ENCODE peak calls at places on chromosome 20, in ten cellular contexts. One of them, this sample, is unnamed.

GRCh38 chr20:64254571-64255360 is 782 bp upstream of the PCMTD2 start:
- DNase-seq in Caki2: no peak
- DNase-seq in KG1: no peak
- DNase-seq in CD8-positive, alpha-beta T cell: no peak
- DNase-seq in SK-N-MC: no peak
- DNase-seq in CD8-positive, alpha-beta memory T cell: no peak
- DNase-seq in HT-29: no peak
- DNase-seq in sciatic nerve: peak; percentile 53
- DNase-seq in HEK293T: no peak
- DNase-seq in activated CD8-positive, alpha-beta memory T cell treated with anti-CD3 and anti-CD28 coated beads for 4 hours: no peak
- DNase-seq in this sample: no peak

GRCh38 chr20:43917380-43917779 is 2.7 kb downstream of the TOX2 start:
- DNase-seq in HT-29: no peak
- DNase-seq in sciatic nerve: no peak
- DNase-seq in CD8-positive, alpha-beta memory T cell: no peak
- DNase-seq in activated CD8-positive, alpha-beta memory T cell treated with anti-CD3 and anti-CD28 coated beads for 4 hours: no peak
- DNase-seq in CD8-positive, alpha-beta T cell: no peak
- DNase-seq in SK-N-MC: no peak
- DNase-seq in KG1: no peak
- DNase-seq in HEK293T: no peak
- DNase-seq in Caki2: no peak
- DNase-seq in this sample: no peak

GRCh38 chr20:54872440-54872839 is 397.0 kb downstream of the DOK5 start:
- DNase-seq in CD8-positive, alpha-beta T cell: no peak
- DNase-seq in HEK293T: no peak
- DNase-seq in HT-29: no peak
- DNase-seq in activated CD8-positive, alpha-beta memory T cell treated with anti-CD3 and anti-CD28 coated beads for 4 hours: no peak
- DNase-seq in sciatic nerve: no peak
- DNase-seq in SK-N-MC: no peak
- DNase-seq in KG1: no peak
- DNase-seq in Caki2: no peak
- DNase-seq in CD8-positive, alpha-beta memory T cell: no peak
- DNase-seq in this sample: no peak

GRCh38 chr20:37541326-37541725 is 13.7 kb upstream of the BLCAP start:
- DNase-seq in Caki2: no peak
- DNase-seq in HT-29: no peak
- DNase-seq in KG1: no peak
- DNase-seq in HEK293T: no peak
- DNase-seq in SK-N-MC: no peak
- DNase-seq in activated CD8-positive, alpha-beta memory T cell treated with anti-CD3 and anti-CD28 coated beads for 4 hours: no peak
- DNase-seq in CD8-positive, alpha-beta T cell: no peak
- DNase-seq in sciatic nerve: peak; percentile 8
- DNase-seq in CD8-positive, alpha-beta memory T cell: no peak
- DNase-seq in this sample: no peak

GRCh38 chr20:25054995-25055629 is 2.8 kb downstream of the ACSS1 start:
- DNase-seq in CD8-positive, alpha-beta T cell: no peak
- DNase-seq in KG1: no peak
- DNase-seq in HT-29: no peak
- DNase-seq in HEK293T: no peak
- DNase-seq in Caki2: no peak
- DNase-seq in activated CD8-positive, alpha-beta memory T cell treated with anti-CD3 and anti-CD28 coated beads for 4 hours: no peak
- DNase-seq in SK-N-MC: no peak
- DNase-seq in sciatic nerve: peak; percentile 52
- DNase-seq in CD8-positive, alpha-beta memory T cell: no peak
- DNase-seq in this sample: no peak

GRCh38 chr20:57092112-57092899 is 174.1 kb downstream of the BMP7 start:
- DNase-seq in CD8-positive, alpha-beta memory T cell: no peak
- DNase-seq in Caki2: peak; percentile 46
- DNase-seq in KG1: peak; percentile 35
- DNase-seq in CD8-positive, alpha-beta T cell: peak; percentile 24
- DNase-seq in SK-N-MC: no peak
- DNase-seq in HEK293T: peak; percentile 85
- DNase-seq in HT-29: peak; percentile 83
- DNase-seq in activated CD8-positive, alpha-beta memory T cell treated with anti-CD3 and anti-CD28 coated beads for 4 hours: no peak
- DNase-seq in sciatic nerve: peak; percentile 84
- DNase-seq in this sample: peak; percentile 41

GRCh38 chr20:37430778-37431460 is 85.0 kb downstream of the SRC start:
- DNase-seq in Caki2: no peak
- DNase-seq in HEK293T: no peak
- DNase-seq in activated CD8-positive, alpha-beta memory T cell treated with anti-CD3 and anti-CD28 coated beads for 4 hours: no peak
- DNase-seq in KG1: no peak
- DNase-seq in SK-N-MC: no peak
- DNase-seq in CD8-positive, alpha-beta memory T cell: no peak
- DNase-seq in CD8-positive, alpha-beta T cell: no peak
- DNase-seq in HT-29: no peak
- DNase-seq in sciatic nerve: no peak
- DNase-seq in this sample: no peak

GRCh38 chr20:38060536-38060935 is 27.0 kb downstream of the RPRD1B start:
- DNase-seq in activated CD8-positive, alpha-beta memory T cell treated with anti-CD3 and anti-CD28 coated beads for 4 hours: no peak
- DNase-seq in Caki2: no peak
- DNase-seq in SK-N-MC: no peak
- DNase-seq in sciatic nerve: no peak
- DNase-seq in KG1: no peak
- DNase-seq in CD8-positive, alpha-beta memory T cell: no peak
- DNase-seq in HEK293T: no peak
- DNase-seq in CD8-positive, alpha-beta T cell: no peak
- DNase-seq in HT-29: no peak
- DNase-seq in this sample: no peak

GRCh38 chr20:50930139-50931047 is 844 bp downstream of the ADNP start:
- DNase-seq in activated CD8-positive, alpha-beta memory T cell treated with anti-CD3 and anti-CD28 coated beads for 4 hours: no peak
- DNase-seq in Caki2: no peak
- DNase-seq in HT-29: peak; percentile 28
- DNase-seq in CD8-positive, alpha-beta memory T cell: peak; percentile 6
- DNase-seq in sciatic nerve: peak; percentile 65
- DNase-seq in KG1: no peak
- DNase-seq in CD8-positive, alpha-beta T cell: no peak
- DNase-seq in SK-N-MC: no peak
- DNase-seq in HEK293T: no peak
- DNase-seq in this sample: no peak

GRCh38 chr20:34774431-34774830 is 51.0 kb downstream of the NCOA6 start:
- DNase-seq in activated CD8-positive, alpha-beta memory T cell treated with anti-CD3 and anti-CD28 coated beads for 4 hours: no peak
- DNase-seq in CD8-positive, alpha-beta memory T cell: no peak
- DNase-seq in CD8-positive, alpha-beta T cell: no peak
- DNase-seq in HEK293T: no peak
- DNase-seq in sciatic nerve: no peak
- DNase-seq in HT-29: no peak
- DNase-seq in Caki2: no peak
- DNase-seq in KG1: no peak
- DNase-seq in SK-N-MC: no peak
- DNase-seq in this sample: no peak

GRCh38 chr20:53269380-53269779 is 297.2 kb downstream of the TSHZ2 start:
- DNase-seq in SK-N-MC: no peak
- DNase-seq in activated CD8-positive, alpha-beta memory T cell treated with anti-CD3 and anti-CD28 coated beads for 4 hours: no peak
- DNase-seq in sciatic nerve: no peak
- DNase-seq in CD8-positive, alpha-beta memory T cell: no peak
- DNase-seq in CD8-positive, alpha-beta T cell: no peak
- DNase-seq in KG1: no peak
- DNase-seq in HEK293T: no peak
- DNase-seq in Caki2: no peak
- DNase-seq in HT-29: no peak
- DNase-seq in this sample: no peak

GRCh38 chr20:63863798-63864544 is 1.1 kb upstream of the TPD52L2 start:
- DNase-seq in HT-29: peak; percentile 97
- DNase-seq in CD8-positive, alpha-beta memory T cell: peak; percentile 70
- DNase-seq in activated CD8-positive, alpha-beta memory T cell treated with anti-CD3 and anti-CD28 coated beads for 4 hours: peak; percentile 54
- DNase-seq in CD8-positive, alpha-beta T cell: peak; percentile 73
- DNase-seq in Caki2: peak; percentile 93
- DNase-seq in KG1: peak; percentile 83
- DNase-seq in SK-N-MC: no peak
- DNase-seq in HEK293T: peak; percentile 68
- DNase-seq in sciatic nerve: peak; percentile 90
- DNase-seq in this sample: peak; percentile 89

GRCh38 chr20:32751309-32752020 is 8.2 kb upstream of the COMMD7 start:
- DNase-seq in CD8-positive, alpha-beta T cell: no peak
- DNase-seq in activated CD8-positive, alpha-beta memory T cell treated with anti-CD3 and anti-CD28 coated beads for 4 hours: no peak
- DNase-seq in sciatic nerve: no peak
- DNase-seq in Caki2: no peak
- DNase-seq in HT-29: no peak
- DNase-seq in SK-N-MC: no peak
- DNase-seq in CD8-positive, alpha-beta memory T cell: no peak
- DNase-seq in KG1: no peak
- DNase-seq in HEK293T: no peak
- DNase-seq in this sample: no peak

GRCh38 chr20:2509468-2509781 is 710 bp upstream of the ZNF343 start:
- DNase-seq in KG1: no peak
- DNase-seq in HEK293T: no peak
- DNase-seq in Caki2: no peak
- DNase-seq in CD8-positive, alpha-beta memory T cell: no peak
- DNase-seq in SK-N-MC: no peak
- DNase-seq in activated CD8-positive, alpha-beta memory T cell treated with anti-CD3 and anti-CD28 coated beads for 4 hours: no peak
- DNase-seq in HT-29: no peak
- DNase-seq in CD8-positive, alpha-beta T cell: no peak
- DNase-seq in sciatic nerve: no peak
- DNase-seq in this sample: no peak

GRCh38 chr20:11651647-11652046 is 266.0 kb upstream of the BTBD3 start:
- DNase-seq in CD8-positive, alpha-beta T cell: no peak
- DNase-seq in HT-29: no peak
- DNase-seq in activated CD8-positive, alpha-beta memory T cell treated with anti-CD3 and anti-CD28 coated beads for 4 hours: no peak
- DNase-seq in SK-N-MC: no peak
- DNase-seq in Caki2: no peak
- DNase-seq in CD8-positive, alpha-beta memory T cell: no peak
- DNase-seq in KG1: no peak
- DNase-seq in sciatic nerve: no peak
- DNase-seq in HEK293T: no peak
- DNase-seq in this sample: no peak

GRCh38 chr20:22916121-22916842 is 118.8 kb upstream of the SSTR4 start:
- DNase-seq in CD8-positive, alpha-beta T cell: no peak
- DNase-seq in HEK293T: no peak
- DNase-seq in CD8-positive, alpha-beta memory T cell: no peak
- DNase-seq in HT-29: no peak
- DNase-seq in KG1: no peak
- DNase-seq in Caki2: no peak
- DNase-seq in sciatic nerve: no peak
- DNase-seq in SK-N-MC: no peak
- DNase-seq in activated CD8-positive, alpha-beta memory T cell treated with anti-CD3 and anti-CD28 coated beads for 4 hours: no peak
- DNase-seq in this sample: no peak

GRCh38 chr20:1005452-1006027 is 3.4 kb upstream of the RSPO4 start:
- DNase-seq in SK-N-MC: no peak
- DNase-seq in CD8-positive, alpha-beta T cell: no peak
- DNase-seq in HT-29: peak; percentile 65
- DNase-seq in sciatic nerve: no peak
- DNase-seq in KG1: no peak
- DNase-seq in CD8-positive, alpha-beta memory T cell: no peak
- DNase-seq in Caki2: peak; percentile 44
- DNase-seq in HEK293T: peak; percentile 72
- DNase-seq in activated CD8-positive, alpha-beta memory T cell treated with anti-CD3 and anti-CD28 coated beads for 4 hours: no peak
- DNase-seq in this sample: no peak

GRCh38 chr20:2379511-2380229 is 1.0 kb upstream of the TGM6 start:
- DNase-seq in Caki2: no peak
- DNase-seq in CD8-positive, alpha-beta memory T cell: no peak
- DNase-seq in KG1: peak; percentile 33
- DNase-seq in SK-N-MC: peak; percentile 72
- DNase-seq in CD8-positive, alpha-beta T cell: no peak
- DNase-seq in HEK293T: no peak
- DNase-seq in sciatic nerve: no peak
- DNase-seq in HT-29: no peak
- DNase-seq in activated CD8-positive, alpha-beta memory T cell treated with anti-CD3 and anti-CD28 coated beads for 4 hours: no peak
- DNase-seq in this sample: no peak

GRCh38 chr20:63098195-63098810 is 91.5 kb upstream of the BHLHE23 start:
- DNase-seq in HT-29: no peak
- DNase-seq in activated CD8-positive, alpha-beta memory T cell treated with anti-CD3 and anti-CD28 coated beads for 4 hours: no peak
- DNase-seq in SK-N-MC: no peak
- DNase-seq in Caki2: no peak
- DNase-seq in CD8-positive, alpha-beta T cell: no peak
- DNase-seq in KG1: no peak
- DNase-seq in CD8-positive, alpha-beta memory T cell: no peak
- DNase-seq in sciatic nerve: peak; percentile 9
- DNase-seq in HEK293T: no peak
- DNase-seq in this sample: no peak

GRCh38 chr20:63326314-63327228 is 33.6 kb downstream of the COL20A1 start:
- DNase-seq in HEK293T: no peak
- DNase-seq in SK-N-MC: no peak
- DNase-seq in KG1: no peak
- DNase-seq in HT-29: no peak
- DNase-seq in sciatic nerve: no peak
- DNase-seq in CD8-positive, alpha-beta memory T cell: no peak
- DNase-seq in Caki2: no peak
- DNase-seq in activated CD8-positive, alpha-beta memory T cell treated with anti-CD3 and anti-CD28 coated beads for 4 hours: no peak
- DNase-seq in CD8-positive, alpha-beta T cell: no peak
- DNase-seq in this sample: no peak

GRCh38 chr20:9103955-9104354 is 35.1 kb downstream of the PLCB4 start:
- DNase-seq in SK-N-MC: no peak
- DNase-seq in HEK293T: no peak
- DNase-seq in Caki2: no peak
- DNase-seq in HT-29: no peak
- DNase-seq in CD8-positive, alpha-beta memory T cell: no peak
- DNase-seq in KG1: no peak
- DNase-seq in activated CD8-positive, alpha-beta memory T cell treated with anti-CD3 and anti-CD28 coated beads for 4 hours: no peak
- DNase-seq in CD8-positive, alpha-beta T cell: no peak
- DNase-seq in sciatic nerve: no peak
- DNase-seq in this sample: peak; percentile 84

GRCh38 chr20:6750438-6750837 is 17.0 kb upstream of the BMP2 start:
- DNase-seq in HEK293T: no peak
- DNase-seq in CD8-positive, alpha-beta memory T cell: no peak
- DNase-seq in activated CD8-positive, alpha-beta memory T cell treated with anti-CD3 and anti-CD28 coated beads for 4 hours: no peak
- DNase-seq in CD8-positive, alpha-beta T cell: no peak
- DNase-seq in SK-N-MC: no peak
- DNase-seq in sciatic nerve: no peak
- DNase-seq in HT-29: no peak
- DNase-seq in KG1: no peak
- DNase-seq in Caki2: no peak
- DNase-seq in this sample: no peak

GRCh38 chr20:51533291-51534172 is 9.0 kb downstream of the NFATC2 start:
- DNase-seq in CD8-positive, alpha-beta memory T cell: no peak
- DNase-seq in HEK293T: no peak
- DNase-seq in KG1: no peak
- DNase-seq in CD8-positive, alpha-beta T cell: no peak
- DNase-seq in HT-29: peak; percentile 28
- DNase-seq in activated CD8-positive, alpha-beta memory T cell treated with anti-CD3 and anti-CD28 coated beads for 4 hours: no peak
- DNase-seq in Caki2: peak; percentile 62
- DNase-seq in sciatic nerve: no peak
- DNase-seq in SK-N-MC: no peak
- DNase-seq in this sample: peak; percentile 83

GRCh38 chr20:34061695-34062094 is 50.3 kb downstream of the EIF2S2 start:
- DNase-seq in activated CD8-positive, alpha-beta memory T cell treated with anti-CD3 and anti-CD28 coated beads for 4 hours: no peak
- DNase-seq in HEK293T: no peak
- DNase-seq in HT-29: no peak
- DNase-seq in KG1: no peak
- DNase-seq in CD8-positive, alpha-beta memory T cell: no peak
- DNase-seq in CD8-positive, alpha-beta T cell: no peak
- DNase-seq in Caki2: no peak
- DNase-seq in SK-N-MC: no peak
- DNase-seq in sciatic nerve: no peak
- DNase-seq in this sample: no peak

GRCh38 chr20:32480361-32481199 is 104.6 kb downstream of the NOL4L start:
- DNase-seq in sciatic nerve: no peak
- DNase-seq in HEK293T: no peak
- DNase-seq in KG1: no peak
- DNase-seq in SK-N-MC: no peak
- DNase-seq in activated CD8-positive, alpha-beta memory T cell treated with anti-CD3 and anti-CD28 coated beads for 4 hours: no peak
- DNase-seq in HT-29: no peak
- DNase-seq in CD8-positive, alpha-beta memory T cell: no peak
- DNase-seq in CD8-positive, alpha-beta T cell: no peak
- DNase-seq in Caki2: no peak
- DNase-seq in this sample: no peak

GRCh38 chr20:31673943-31674463 is 36.3 kb downstream of the COX4I2 start:
- DNase-seq in Caki2: no peak
- DNase-seq in CD8-positive, alpha-beta T cell: no peak
- DNase-seq in HEK293T: no peak
- DNase-seq in CD8-positive, alpha-beta memory T cell: no peak
- DNase-seq in sciatic nerve: no peak
- DNase-seq in KG1: peak; percentile 52
- DNase-seq in HT-29: no peak
- DNase-seq in activated CD8-positive, alpha-beta memory T cell treated with anti-CD3 and anti-CD28 coated beads for 4 hours: no peak
- DNase-seq in SK-N-MC: no peak
- DNase-seq in this sample: no peak

GRCh38 chr20:33894798-33895197 is 83.7 kb downstream of the CHMP4B start:
- DNase-seq in activated CD8-positive, alpha-beta memory T cell treated with anti-CD3 and anti-CD28 coated beads for 4 hours: no peak
- DNase-seq in CD8-positive, alpha-beta T cell: no peak
- DNase-seq in sciatic nerve: no peak
- DNase-seq in CD8-positive, alpha-beta memory T cell: no peak
- DNase-seq in HEK293T: no peak
- DNase-seq in SK-N-MC: no peak
- DNase-seq in KG1: no peak
- DNase-seq in HT-29: no peak
- DNase-seq in Caki2: no peak
- DNase-seq in this sample: no peak

GRCh38 chr20:36526521-36527011 is 14.8 kb upstream of the MYL9 start:
- DNase-seq in CD8-positive, alpha-beta memory T cell: no peak
- DNase-seq in Caki2: no peak
- DNase-seq in CD8-positive, alpha-beta T cell: no peak
- DNase-seq in HT-29: no peak
- DNase-seq in KG1: no peak
- DNase-seq in SK-N-MC: no peak
- DNase-seq in HEK293T: no peak
- DNase-seq in activated CD8-positive, alpha-beta memory T cell treated with anti-CD3 and anti-CD28 coated beads for 4 hours: no peak
- DNase-seq in sciatic nerve: peak; percentile 50
- DNase-seq in this sample: no peak